ENCODE peak calls at places on chromosomes 6 and 20, in seven cellular contexts. Q is stimulated activated naive B cell treated with anti-CD40 and anti-IgM and Interleukin-4, amounts not matched to agents 10 μg/mL and 1 μg/mL and 100 μg/mL, for 72 hours; O is sigmoid colon; B is T1000; F is H1; I is cardiac fibroblast; C is thoracic aorta. A is an unnamed sample.

GRCh38 chr6:117306227-117306784 is 40.9 kb downstream of the VGLL2 start:
- DNase-seq in B (no peak), O (no peak), Q (no peak), C (no peak), I (no peak), F (no peak), A (peak; percentile 20)

GRCh38 chr20:64036346-64037198 is 590 bp downstream of the C20orf204 start:
- DNase-seq in O (no peak), C (no peak), I (no peak), Q (no peak), B (no peak), F (no peak), A (no peak)

GRCh38 chr20:47817573-47817972 is 32.3 kb upstream of the SULF2 start:
- DNase-seq in B (no peak), Q (no peak), C (no peak), O (no peak), F (no peak), I (no peak), A (no peak)

GRCh38 chr6:30883743-30884520 is at the start of gene DDR1:
- DNase-seq in O (peak; percentile 91), F (no peak), B (peak; percentile 16), I (peak; percentile 34), Q (no peak), C (no peak), A (peak; percentile 86)

GRCh38 chr6:107868867-107869611 is 44.9 kb upstream of the SCML4 start:
- DNase-seq in F (no peak), C (no peak), O (no peak), Q (no peak), B (no peak), I (no peak), A (no peak)

GRCh38 chr6:90621581-90621980 is 34.7 kb upstream of the MAP3K7 start:
- DNase-seq in F (no peak), O (no peak), C (no peak), B (no peak), Q (no peak), I (no peak), A (no peak)

GRCh38 chr6:107539409-107539808 is 49.5 kb downstream of the SOBP start:
- DNase-seq in B (no peak), Q (no peak), C (no peak), F (no peak), I (no peak), O (no peak), A (no peak)

GRCh38 chr20:31868853-31869672 is 1.3 kb downstream of the DUSP15 start:
- DNase-seq in B (no peak), O (no peak), I (no peak), F (no peak), Q (no peak), C (no peak), A (no peak)

GRCh38 chr20:62411479-62412193 is 4.6 kb upstream of the CABLES2 start:
- DNase-seq in I (no peak), B (no peak), F (no peak), C (no peak), O (no peak), Q (no peak), A (peak; percentile 67)

GRCh38 chr6:149094934-149095341 is 222.6 kb upstream of the TAB2 start:
- DNase-seq in I (peak; percentile 45), O (no peak), F (no peak), Q (no peak), C (no peak), B (no peak), A (no peak)

GRCh38 chr6:13243033-13243432 is 85.3 kb downstream of the TBC1D7 start:
- DNase-seq in B (no peak), I (no peak), O (no peak), F (no peak), C (no peak), Q (no peak), A (no peak)

GRCh38 chr6:47188588-47189021 is 121.1 kb downstream of the TNFRSF21 start:
- DNase-seq in I (peak; percentile 80), F (peak; percentile 17), O (no peak), C (no peak), B (peak; percentile 38), Q (no peak), A (peak; percentile 73)